ENCODE peak calls at places on chromosomes 7 and 10, in five cellular contexts. One of them, this sample, is unnamed.

GRCh38 chr10:119421887-119422684 is 120.4 kb downstream of the RGS10 start:
- DNase-seq in KG1: no peak
- DNase-seq in GM23248: peak; percentile 77
- DNase-seq in NCI-H748 treated with DMSO at 0.1 percent for 48 hours: no peak
- DNase-seq in mucosa of gallbladder: no peak
- DNase-seq in this sample: no peak

GRCh38 chr10:22437620-22438588 is 92.6 kb downstream of the SPAG6 start:
- DNase-seq in KG1: no peak
- DNase-seq in GM23248: peak; percentile 63
- DNase-seq in NCI-H748 treated with DMSO at 0.1 percent for 48 hours: no peak
- DNase-seq in mucosa of gallbladder: no peak
- DNase-seq in this sample: no peak

GRCh38 chr7:20352573-20353304 is 22.0 kb downstream of the ITGB8 start:
- DNase-seq in KG1: no peak
- DNase-seq in GM23248: peak; percentile 69
- DNase-seq in NCI-H748 treated with DMSO at 0.1 percent for 48 hours: no peak
- DNase-seq in mucosa of gallbladder: peak; percentile 35
- DNase-seq in this sample: no peak

GRCh38 chr10:131071721-131072120 is 239.8 kb downstream of the TCERG1L start:
- DNase-seq in KG1: no peak
- DNase-seq in GM23248: no peak
- DNase-seq in NCI-H748 treated with DMSO at 0.1 percent for 48 hours: no peak
- DNase-seq in mucosa of gallbladder: no peak
- DNase-seq in this sample: no peak

GRCh38 chr10:976316-976715 is 11.9 kb upstream of the GTPBP4 start:
- DNase-seq in KG1: no peak
- DNase-seq in GM23248: no peak
- DNase-seq in NCI-H748 treated with DMSO at 0.1 percent for 48 hours: no peak
- DNase-seq in mucosa of gallbladder: no peak
- DNase-seq in this sample: no peak

GRCh38 chr10:88270061-88270808 is 312.9 kb downstream of the RNLS start:
- DNase-seq in KG1: no peak
- DNase-seq in GM23248: peak; percentile 2
- DNase-seq in NCI-H748 treated with DMSO at 0.1 percent for 48 hours: no peak
- DNase-seq in mucosa of gallbladder: no peak
- DNase-seq in this sample: no peak

GRCh38 chr10:74177140-74177677 is 26.2 kb downstream of the ADK start:
- DNase-seq in KG1: no peak
- DNase-seq in GM23248: peak; percentile 86
- DNase-seq in NCI-H748 treated with DMSO at 0.1 percent for 48 hours: peak; percentile 0
- DNase-seq in mucosa of gallbladder: no peak
- DNase-seq in this sample: no peak

GRCh38 chr7:74306737-74307469 is 17.7 kb downstream of the CLIP2 start:
- DNase-seq in KG1: no peak
- DNase-seq in GM23248: peak; percentile 87
- DNase-seq in NCI-H748 treated with DMSO at 0.1 percent for 48 hours: no peak
- DNase-seq in mucosa of gallbladder: no peak
- DNase-seq in this sample: peak; percentile 42

GRCh38 chr7:152336754-152337368 is 98.9 kb downstream of the KMT2C start:
- DNase-seq in KG1: no peak
- DNase-seq in GM23248: peak; percentile 71
- DNase-seq in NCI-H748 treated with DMSO at 0.1 percent for 48 hours: peak; percentile 44
- DNase-seq in mucosa of gallbladder: peak; percentile 23
- DNase-seq in this sample: peak; percentile 59

GRCh38 chr10:83666762-83667161 is 472.5 kb upstream of the GHITM start:
- DNase-seq in KG1: no peak
- DNase-seq in GM23248: no peak
- DNase-seq in NCI-H748 treated with DMSO at 0.1 percent for 48 hours: no peak
- DNase-seq in mucosa of gallbladder: no peak
- DNase-seq in this sample: no peak

GRCh38 chr10:49831352-49832040 is 69.4 kb upstream of the OGDHL start:
- DNase-seq in KG1: no peak
- DNase-seq in GM23248: peak; percentile 1
- DNase-seq in NCI-H748 treated with DMSO at 0.1 percent for 48 hours: no peak
- DNase-seq in mucosa of gallbladder: peak; percentile 32
- DNase-seq in this sample: no peak

GRCh38 chr7:101549734-101550133 is 79.4 kb downstream of the MYL10 start:
- DNase-seq in KG1: no peak
- DNase-seq in GM23248: no peak
- DNase-seq in NCI-H748 treated with DMSO at 0.1 percent for 48 hours: no peak
- DNase-seq in mucosa of gallbladder: no peak
- DNase-seq in this sample: no peak

GRCh38 chr10:97185326-97186058 is at the start of gene SLIT1:
- DNase-seq in KG1: no peak
- DNase-seq in GM23248: no peak
- DNase-seq in NCI-H748 treated with DMSO at 0.1 percent for 48 hours: peak; percentile 1
- DNase-seq in mucosa of gallbladder: no peak
- DNase-seq in this sample: no peak

This sample was measured in SW 1271.